ENCODE peak calls at places on chromosomes 12 and 14, in six cellular contexts. I, H, M, V, Q and R are unnamed samples.

GRCh38 chr14:37595809-37596595 is 573 bp downstream of the TTC6 start:
- DNase-seq in I (peak; percentile 54), H (peak; percentile 14), M (no peak), V (no peak), Q (peak; percentile 91), R (no peak)

GRCh38 chr12:124829708-124830304 is 33.9 kb downstream of the SCARB1 start:
- DNase-seq in I (peak; percentile 24), H (no peak), M (no peak), V (no peak), Q (no peak), R (no peak)

GRCh38 chr12:56261503-56262230 is 3.5 kb upstream of the ANKRD52 start:
- DNase-seq in I (peak; percentile 85), H (no peak), M (no peak), V (no peak), Q (no peak), R (no peak)

GRCh38 chr12:57983150-57983857 is 41.9 kb downstream of the ATP23 start:
- DNase-seq in I (peak; percentile 66), H (peak; percentile 34), M (no peak), V (no peak), Q (peak; percentile 61), R (no peak)

GRCh38 chr12:51020448-51021182 is 5.6 kb downstream of the SLC11A2 start:
- DNase-seq in I (no peak), H (no peak), M (no peak), V (no peak), Q (no peak), R (no peak)

GRCh38 chr12:64098709-64099354 is 123.3 kb downstream of the KICS2 start:
- DNase-seq in I (no peak), H (no peak), M (no peak), V (no peak), Q (no peak), R (no peak)

GRCh38 chr14:68088463-68088862 is 268.9 kb downstream of the RAD51B start:
- DNase-seq in I (peak; percentile 66), H (no peak), M (no peak), V (no peak), Q (no peak), R (peak; percentile 35)

GRCh38 chr12:15977999-15978398 is 66.9 kb downstream of the DERA start:
- DNase-seq in I (no peak), H (no peak), M (no peak), V (no peak), Q (no peak), R (no peak)

GRCh38 chr12:91432079-91432478 is 249.5 kb upstream of the DCN start:
- DNase-seq in I (peak; percentile 82), H (no peak), M (no peak), V (no peak), Q (no peak), R (no peak)